ENCODE peak calls at places on chromosome 1, in nine cellular contexts. V is cardiac muscle cell, A is heart right ventricle, O is prostate gland, I is stomach, Q is tibial nerve, W is ovary, J is Peyer's patch, G is colonic mucosa. U is an unnamed sample. For H3K9me3, the result is how much of the 10 kb centered on the place peaks cover.

GRCh38 chr1:115838805-115839705 is 1.9 kb downstream of the NHLH2 start:
- DNase-seq in V (peak), A (peak), O (peak), I (peak), Q (no peak), W (no peak), J (no peak), G (peak), U (no peak)

GRCh38 chr1:35557118-35557610 is at the start of gene KIAA0319L:
- DNase-seq in V (peak), A (peak), O (peak), I (peak), Q (no peak), W (peak), J (peak), G (peak), U (no peak)

GRCh38 chr1:9472386-9473031 is 66.8 kb upstream of the SLC25A33 start:
- DNase-seq in V (no peak), A (no peak), O (no peak), I (no peak), Q (no peak), W (no peak), J (no peak), G (no peak), U (no peak)

GRCh38 chr1:3296858-3297257 is 157.6 kb upstream of the ARHGEF16 start:
- DNase-seq in V (no peak), A (no peak), O (no peak), I (no peak), Q (no peak), W (no peak), J (no peak), G (no peak), U (no peak)

GRCh38 chr1:18569811-18570545 is 60.7 kb upstream of the PAX7 start:
- DNase-seq in V (no peak), A (no peak), O (no peak), I (peak), Q (no peak), W (no peak), J (no peak), G (no peak), U (no peak)

GRCh38 chr1:115865704-115866380 is 24.9 kb upstream of the NHLH2 start:
- DNase-seq in V (no peak), A (no peak), O (no peak), I (no peak), Q (no peak), W (no peak), J (no peak), G (no peak), U (no peak)

GRCh38 chr1:88890790-88891317 is 513 bp downstream of the GTF2B start:
- DNase-seq in V (peak), A (no peak), O (peak), I (peak), Q (peak), W (no peak), J (peak), G (peak), U (peak)

GRCh38 chr1:61226791-61227567 is 144.6 kb downstream of the NFIA start:
- DNase-seq in V (peak), A (no peak), O (peak), I (peak), Q (no peak), W (no peak), J (no peak), G (peak), U (no peak)

GRCh38 chr1:216433175-216433574 is 9.9 kb upstream of the USH2A start:
- DNase-seq in V (no peak), A (no peak), O (no peak), I (no peak), Q (no peak), W (no peak), J (no peak), G (no peak), U (no peak)

GRCh38 chr1:161033751-161034150 is 5.0 kb downstream of the TSTD1 start:
- DNase-seq in V (no peak), A (no peak), O (no peak), I (no peak), Q (no peak), W (no peak), J (no peak), G (no peak), U (no peak)

GRCh38 chr1:16072616-16073484 is 601 bp downstream of the FAM131C start:
- DNase-seq in V (peak), A (no peak), O (no peak), I (no peak), Q (no peak), W (no peak), J (no peak), G (no peak), U (no peak)

GRCh38 chr1:42777860-42778259 is 6.9 kb upstream of the TMEM269 start:
- DNase-seq in V (peak), A (no peak), O (no peak), I (no peak), Q (peak), W (no peak), J (no peak), G (peak), U (peak)

GRCh38 chr1:104294259-104294658 is 544.6 kb downstream of the AMY1C start:
- DNase-seq in V (no peak), A (no peak), O (no peak), I (no peak), Q (no peak), W (no peak), J (no peak), G (no peak), U (no peak)

GRCh38 chr1:67208217-67208616 is 42.0 kb downstream of the IL23R start:
- DNase-seq in V (no peak), A (no peak), O (no peak), I (no peak), Q (no peak), W (no peak), J (no peak), G (no peak), U (no peak)

GRCh38 chr1:67213948-67214347 is 47.7 kb downstream of the IL23R start:
- DNase-seq in V (no peak), A (no peak), O (no peak), I (no peak), Q (no peak), W (no peak), J (no peak), G (no peak), U (no peak)

GRCh38 chr1:67211589-67212563 is 45.6 kb downstream of the IL23R start:
- DNase-seq in V (peak), A (no peak), O (no peak), I (no peak), Q (peak), W (no peak), J (peak), G (peak), U (no peak)

GRCh38 chr1:67214420-67215174 is 48.3 kb downstream of the IL23R start:
- DNase-seq in V (peak), A (no peak), O (no peak), I (no peak), Q (peak), W (no peak), J (peak), G (peak), U (no peak)

DNA sequence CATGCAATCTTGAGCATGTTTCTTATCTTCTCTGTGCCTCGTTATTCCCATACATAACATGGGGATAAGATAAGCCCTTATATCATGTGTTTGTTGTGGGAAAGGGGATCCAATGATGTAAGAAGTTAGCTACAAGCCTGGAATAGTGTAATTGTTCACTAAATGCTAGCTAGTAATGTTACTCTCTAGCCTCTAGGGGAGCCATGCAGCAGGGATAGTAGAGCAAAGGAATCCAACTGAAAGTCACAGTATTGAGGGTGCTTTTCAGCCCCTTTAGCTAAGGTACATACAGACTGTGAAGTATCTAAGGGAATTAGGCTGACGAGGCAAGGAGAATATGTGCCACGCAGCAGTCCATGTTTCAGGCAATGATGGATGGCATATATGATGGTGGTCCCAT is 46.9 kb downstream of the IL23R start:
- DNase-seq in V (peak), A (no peak), O (no peak), I (no peak), Q (no peak), W (no peak), J (no peak), G (no peak), U (no peak)
- TF ChIP-seq CTCF in V (peak), A (no peak), O (no peak), I (no peak), Q (peak), W (no peak), J (no peak), G (no peak), U (peak)

GRCh38 chr1:225695578-225696332 is 42.8 kb upstream of the ENAH start:
- DNase-seq in V (no peak), A (no peak), O (peak), I (no peak), Q (no peak), W (no peak), J (no peak), G (no peak), U (no peak)

GRCh38 chr1:225699336-225699735 is 46.4 kb upstream of the ENAH start:
- DNase-seq in V (no peak), A (no peak), O (no peak), I (no peak), Q (no peak), W (no peak), J (no peak), G (no peak), U (no peak)

GRCh38 chr1:225697437-225697836 is 44.5 kb upstream of the ENAH start:
- DNase-seq in V (no peak), A (peak), O (no peak), I (no peak), Q (no peak), W (no peak), J (no peak), G (no peak), U (no peak)

GRCh38 chr1:225700889-225701465 is 48.1 kb upstream of the ENAH start:
- DNase-seq in V (no peak), A (no peak), O (no peak), I (no peak), Q (no peak), W (no peak), J (no peak), G (no peak), U (no peak)

GRCh38 chr1:225700164-225700740 is 47.3 kb upstream of the ENAH start:
- DNase-seq in V (no peak), A (no peak), O (peak), I (no peak), Q (peak), W (no peak), J (no peak), G (no peak), U (no peak)
- H3K27ac ChIP-seq in V (peak), A (no peak), O (peak), I (no peak), Q (no peak), W (no peak), J (no peak), G (no peak), U (no peak)

GRCh38 chr1:152880907-152881306 is 2.8 kb downstream of the SMCP start:
- DNase-seq in V (no peak), A (no peak), O (no peak), I (no peak), Q (no peak), W (no peak), J (no peak), G (no peak), U (no peak)
- H3K9me3 ChIP-seq in V (under half), A (under half), O (under half), I (under half), Q (under half), W (under half), J (under half), G (under half), U (under half)

GRCh38 chr1:11272544-11272841 is 505 bp upstream of the UBIAD1 start:
- DNase-seq in V (no peak), A (no peak), O (no peak), I (no peak), Q (no peak), W (no peak), J (no peak), G (no peak), U (no peak)
- TF ChIP-seq CTCF in V (peak), A (no peak), O (no peak), I (no peak), Q (no peak), W (no peak), J (no peak), G (no peak), U (no peak)